ENCODE peak calls at places on chromosomes 16 and 17, in nine cellular contexts. W is astrocyte of the spinal cord, G is BE2C, C is lower leg skin, Q is GM23338, P is cardiac muscle cell, U is progenitor cell of endocrine pancreas, K is foreskin fibroblast, J is breast epithelium. T is an unnamed sample.

GRCh38 chr16:72124761-72125634 is 31.4 kb downstream of the DHX38 start:
- DNase-seq in K (peak; percentile 67), J (peak; percentile 67), C (peak; percentile 56), G (peak; percentile 83), W (peak; percentile 75), P (peak; percentile 75), Q (peak; percentile 85), U (peak; percentile 58), T (peak; percentile 79)

GRCh38 chr17:52606098-52606497 is 447.6 kb upstream of the CA10 start:
- DNase-seq in W (no peak), J (no peak), Q (no peak), C (no peak), K (no peak), P (no peak), G (no peak), U (no peak), T (peak; percentile 8)

GRCh38 chr16:86232496-86232895 is 277.8 kb upstream of the FOXF1 start:
- DNase-seq in K (no peak), J (no peak), P (no peak), W (no peak), C (no peak), G (no peak), Q (no peak), U (no peak), T (no peak)

GRCh38 chr17:62963296-62963695 is 2.7 kb upstream of the TANC2 start:
- DNase-seq in P (no peak), J (no peak), W (peak; percentile 75), U (no peak), C (no peak), G (no peak), Q (no peak), K (peak; percentile 87), T (peak; percentile 94)

GRCh38 chr16:67404740-67405226 is 11.5 kb upstream of the TPPP3 start:
- DNase-seq in K (no peak), Q (no peak), J (peak; percentile 75), C (peak; percentile 84), P (no peak), W (no peak), U (no peak), G (no peak), T (no peak)

GRCh38 chr16:56910654-56911539 is 21.0 kb upstream of the HERPUD1 start:
- DNase-seq in G (no peak), C (no peak), J (no peak), K (peak; percentile 77), W (peak; percentile 77), U (no peak), Q (no peak), P (no peak), T (peak; percentile 84)

GRCh38 chr17:76452102-76452645 is 778 bp downstream of the UBE2O start:
- DNase-seq in K (no peak), P (no peak), G (no peak), Q (no peak), U (no peak), W (no peak), J (no peak), C (no peak), T (no peak)

GRCh38 chr16:2529961-2530628 is 1.1 kb downstream of the CEMP1 start:
- DNase-seq in Q (no peak), P (no peak), G (no peak), W (no peak), J (no peak), K (no peak), U (no peak), C (no peak), T (no peak)

DNA sequence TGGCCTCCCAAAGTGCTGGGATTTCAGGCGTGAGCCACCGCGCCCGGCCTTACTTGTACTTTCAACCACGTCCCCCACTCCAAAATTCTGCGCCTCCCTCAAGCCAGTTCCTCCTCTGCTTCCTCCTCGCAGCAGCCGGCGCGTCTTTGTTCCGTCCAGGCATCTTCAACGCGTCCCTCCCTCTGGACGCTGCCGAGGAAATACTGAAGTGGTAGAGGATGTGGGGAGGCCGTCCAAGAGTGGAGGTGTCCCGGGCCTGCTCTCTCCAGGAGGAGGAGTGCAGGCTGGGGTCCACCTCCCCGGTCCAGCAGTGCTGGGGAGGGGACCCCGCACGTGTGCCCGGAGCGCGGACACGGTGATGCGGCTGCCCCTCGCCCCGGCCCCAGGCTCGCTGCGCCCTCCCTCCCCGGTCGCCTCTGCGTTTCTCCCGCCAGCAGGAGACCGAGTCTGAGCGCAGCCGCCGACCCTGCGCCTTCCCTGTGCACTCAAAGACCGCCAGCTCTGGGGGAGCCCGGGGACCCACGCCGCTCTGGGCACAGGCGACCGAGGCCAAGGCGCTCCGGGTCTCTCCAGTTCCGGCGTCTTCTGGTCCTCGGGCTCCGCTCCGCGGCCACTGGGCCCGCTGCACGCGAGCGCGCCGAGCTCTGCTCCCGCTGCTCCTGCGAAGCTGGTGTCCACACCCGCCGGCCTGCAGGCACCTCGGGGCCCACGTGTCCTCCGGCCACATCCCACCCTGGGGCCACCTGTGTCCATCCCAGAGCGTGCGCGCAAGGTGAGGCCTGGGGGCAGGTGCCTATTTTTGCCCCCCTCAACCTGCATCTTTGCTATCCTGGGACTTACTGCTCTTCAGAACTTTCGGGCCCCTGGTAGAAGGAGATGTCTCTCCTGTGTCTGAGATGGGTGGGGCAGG is 31.7 kb downstream of the OSBPL7 start:
- DNase-seq in U (peak; percentile 39), C (no peak), W (peak; percentile 31), K (peak; percentile 38), J (peak; percentile 59), Q (peak; percentile 80), G (peak; percentile 88), P (peak; percentile 75), T (peak; percentile 55)
- TF ChIP-seq CTCF in U (peak; percentile 47), C (no peak), W (peak; percentile 54), K (peak; percentile 53), J (peak; percentile 22), Q (peak; percentile 61), G (peak; percentile 56), P (peak; percentile 57), T (peak; percentile 49)

DNA sequence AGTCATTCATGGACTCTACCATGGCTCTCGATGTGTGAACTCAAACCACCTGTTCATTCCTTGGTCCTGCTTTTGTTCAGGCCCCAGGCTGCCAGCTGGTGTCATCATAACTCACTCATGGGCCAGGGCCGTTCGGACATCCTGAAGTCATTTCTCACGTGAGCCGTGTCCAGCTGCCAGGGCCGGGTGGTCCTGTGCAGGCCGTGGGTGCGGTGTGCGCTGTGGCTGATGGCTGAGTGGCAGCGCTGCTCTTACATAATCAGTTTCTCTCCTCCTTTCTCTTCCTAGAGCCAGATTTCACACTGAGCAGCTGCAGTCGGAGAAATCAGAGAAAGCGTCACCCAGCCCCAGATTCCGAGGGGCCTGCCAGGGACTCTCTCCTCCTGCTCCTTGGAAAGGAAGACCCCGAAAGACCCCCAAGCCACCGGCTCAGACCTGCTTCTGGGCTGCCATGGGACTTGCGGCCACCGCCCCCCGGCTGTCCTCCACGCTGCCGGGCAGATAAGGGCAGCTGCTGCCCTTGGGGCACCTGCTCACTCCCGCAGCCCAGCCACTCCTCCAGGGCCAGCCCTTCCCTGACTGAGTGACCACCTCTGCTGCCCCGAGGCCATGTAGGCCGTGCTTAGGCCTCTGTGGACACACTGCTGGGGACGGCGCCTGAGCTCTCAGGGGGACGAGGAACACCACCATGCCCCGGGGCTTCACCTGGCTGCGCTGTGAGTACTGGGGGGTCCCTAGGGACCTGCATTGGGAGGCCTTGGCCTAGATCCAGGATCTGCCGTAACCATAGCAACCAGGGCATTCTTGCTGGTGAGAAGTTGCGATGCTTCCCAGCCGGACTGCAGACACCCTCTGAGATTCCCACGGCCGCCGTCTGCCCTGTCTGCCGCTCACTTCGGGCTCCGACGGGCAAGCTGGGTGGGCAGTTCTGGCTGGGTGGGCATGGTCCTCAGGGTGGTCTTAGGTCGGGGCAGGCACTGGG is at the start of gene IL34:
- DNase-seq in U (no peak), W (no peak), C (no peak), K (no peak), Q (no peak), G (peak; percentile 89), J (no peak), P (no peak), T (peak; percentile 10)
- TF ChIP-seq CTCF in U (no peak), W (no peak), C (no peak), K (no peak), Q (no peak), G (no peak), J (no peak), P (no peak), T (no peak)

GRCh38 chr17:69508814-69509213 is 94.3 kb downstream of the MAP2K6 start:
- DNase-seq in C (no peak), G (no peak), P (no peak), W (no peak), U (no peak), Q (no peak), J (no peak), K (no peak), T (no peak)

GRCh38 chr17:69505740-69506139 is 91.2 kb downstream of the MAP2K6 start:
- DNase-seq in J (no peak), G (no peak), W (no peak), U (no peak), P (no peak), Q (no peak), C (no peak), K (no peak), T (no peak)

GRCh38 chr17:69503711-69504110 is 89.2 kb downstream of the MAP2K6 start:
- DNase-seq in W (no peak), Q (no peak), G (no peak), J (no peak), U (no peak), P (no peak), K (no peak), C (no peak), T (no peak)

GRCh38 chr17:69502488-69502887 is 88.0 kb downstream of the MAP2K6 start:
- DNase-seq in U (no peak), K (no peak), C (no peak), Q (no peak), P (no peak), J (no peak), G (no peak), W (no peak), T (no peak)

GRCh38 chr17:69506489-69506888 is 92.0 kb downstream of the MAP2K6 start:
- DNase-seq in W (no peak), J (no peak), G (no peak), P (no peak), U (no peak), Q (peak; percentile 64), K (no peak), C (no peak), T (peak; percentile 14)
- TF ChIP-seq CTCF in W (peak; percentile 43), J (no peak), G (peak; percentile 32), P (peak; percentile 33), U (peak; percentile 22), Q (peak; percentile 47), K (peak; percentile 28), C (no peak), T (peak; percentile 37)

GRCh38 chr16:75139498-75139897 is 8.8 kb upstream of the ZFP1 start:
- DNase-seq in J (no peak), C (no peak), U (no peak), K (no peak), P (no peak), W (no peak), G (no peak), Q (no peak), T (no peak)

GRCh38 chr16:75138233-75138632 is 10.1 kb upstream of the ZFP1 start:
- DNase-seq in Q (no peak), K (no peak), C (no peak), U (no peak), P (no peak), W (no peak), G (no peak), J (no peak), T (no peak)

DNA sequence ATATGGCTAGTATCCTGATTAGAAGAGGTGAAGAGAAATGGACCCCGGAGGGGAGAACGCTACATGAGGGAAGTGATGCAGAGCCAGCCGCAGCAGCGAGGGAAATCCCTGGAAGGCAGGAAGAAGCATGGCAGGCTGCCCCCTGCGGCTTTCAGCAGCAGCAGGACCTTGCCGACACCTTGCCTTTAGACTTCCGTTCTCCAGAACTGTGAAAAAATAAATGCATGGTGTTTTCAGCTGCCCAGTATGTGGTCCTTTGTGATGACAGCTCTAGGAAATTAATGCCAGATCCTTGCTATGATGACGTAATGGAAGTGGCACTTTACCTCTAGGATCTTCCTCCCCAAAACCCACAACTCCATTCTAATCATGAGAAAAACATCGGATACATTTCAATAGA is 9.7 kb upstream of the ZFP1 start:
- DNase-seq in C (no peak), Q (peak; percentile 54), G (peak; percentile 32), J (no peak), U (no peak), W (peak; percentile 52), P (no peak), K (no peak), T (peak; percentile 21)
- TF ChIP-seq CTCF in C (no peak), Q (no peak), G (peak; percentile 23), J (no peak), U (no peak), W (no peak), P (no peak), K (no peak), T (no peak)